ENCODE peak calls at places on chromosomes 7 and 10, in seven cellular contexts. D is A549, J is hepatocyte, C is kidney, X is brain microvascular endothelial cell, V is adrenal gland, W is K562. I is an unnamed sample.

GRCh38 chr10:129258570-129258969 is 208.5 kb upstream of the MGMT start:
- DNase-seq in C (no peak), W (no peak), V (no peak), D (no peak), J (no peak), X (no peak), I (no peak)

GRCh38 chr10:3711918-3712317 is 73.1 kb downstream of the KLF6 start:
- DNase-seq in J (no peak), W (no peak), X (no peak), D (no peak), C (no peak), V (no peak), I (no peak)

GRCh38 chr7:71538210-71538609 is 406.3 kb downstream of the GALNT17 start:
- DNase-seq in J (no peak), C (no peak), V (no peak), X (no peak), W (no peak), D (no peak), I (no peak)

GRCh38 chr10:60549686-60550085 is 160.0 kb upstream of the ANK3 start:
- DNase-seq in V (no peak), D (peak), X (no peak), C (no peak), J (peak), W (no peak), I (peak)

GRCh38 chr10:36475746-36476145 is 649.7 kb upstream of the ANKRD30A start:
- DNase-seq in X (no peak), J (no peak), V (no peak), W (no peak), C (no peak), D (no peak), I (no peak)

GRCh38 chr7:87543623-87544022 is 57.1 kb downstream of the ABCB1 start:
- DNase-seq in J (no peak), D (no peak), V (no peak), W (no peak), C (no peak), X (no peak), I (no peak)

GRCh38 chr10:108639010-108639409 is 1284.3 kb downstream of the XPNPEP1 start:
- DNase-seq in V (no peak), X (no peak), C (no peak), D (no peak), W (no peak), J (no peak), I (no peak)

GRCh38 chr7:131596785-131597184 is 40.4 kb upstream of the PODXL start:
- DNase-seq in W (no peak), J (no peak), D (no peak), X (no peak), C (no peak), V (no peak), I (no peak)

GRCh38 chr10:78404296-78404695 is 370.6 kb downstream of the RPS24 start:
- DNase-seq in C (no peak), X (no peak), W (no peak), V (no peak), J (no peak), D (no peak), I (no peak)

GRCh38 chr7:26065652-26066051 is 86.3 kb upstream of the NFE2L3 start:
- DNase-seq in V (no peak), D (no peak), J (no peak), C (no peak), X (no peak), W (no peak), I (no peak)

GRCh38 chr10:30456262-30456661 is 22.3 kb downstream of the MAP3K8 start:
- DNase-seq in C (no peak), V (peak), X (no peak), W (no peak), J (no peak), D (no peak), I (no peak)
- H3K27ac ChIP-seq in C (peak), V (no peak), X (no peak), W (no peak), J (no peak), D (no peak), I (no peak)

GRCh38 chr10:116120688-116121087 is 152.3 kb downstream of the GFRA1 start:
- DNase-seq in D (no peak), X (no peak), W (peak), J (no peak), V (no peak), C (no peak), I (no peak)
- TF ChIP-seq CTCF in D (no peak), X (peak), W (peak), J (peak), V (no peak), C (no peak), I (no peak)

DNA sequence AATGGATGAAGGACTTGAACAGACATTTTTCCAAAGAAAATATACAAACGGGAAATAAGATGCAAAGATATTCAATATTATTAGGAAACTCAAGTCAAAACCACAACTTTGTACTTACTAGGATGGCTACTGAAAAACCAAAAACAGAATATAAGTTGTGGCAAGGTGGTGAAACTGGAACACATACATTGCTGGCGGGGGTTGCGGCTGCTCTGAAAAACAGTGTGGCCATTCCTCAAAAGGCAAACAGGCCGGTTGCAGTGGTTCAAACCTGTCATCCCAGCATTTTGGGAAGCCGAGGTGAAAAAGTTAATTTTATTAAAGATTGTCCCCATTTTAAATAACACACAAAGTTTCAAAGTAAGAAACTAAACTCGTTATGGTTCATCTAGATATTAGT is 9.9 kb upstream of the ZNF713 start:
- DNase-seq in J (no peak), C (no peak), W (no peak), D (no peak), V (no peak), X (no peak), I (no peak)
- H3K27ac ChIP-seq in J (no peak), C (no peak), W (no peak), D (no peak), V (no peak), X (no peak), I (no peak)

GRCh38 chr7:45976485-45976856 is 55.4 kb upstream of the IGFBP3 start:
- DNase-seq in C (no peak), V (no peak), J (no peak), W (no peak), X (no peak), D (no peak), I (no peak)
- TF ChIP-seq CTCF in C (no peak), V (no peak), J (no peak), W (no peak), X (no peak), D (no peak), I (no peak)

GRCh38 chr7:30903146-30903545 is 8.5 kb upstream of the AQP1 start:
- DNase-seq in X (no peak), V (no peak), J (no peak), D (no peak), C (no peak), W (no peak), I (no peak)
- H3K27ac ChIP-seq in X (no peak), V (no peak), J (no peak), D (no peak), C (no peak), W (no peak), I (no peak)

DNA sequence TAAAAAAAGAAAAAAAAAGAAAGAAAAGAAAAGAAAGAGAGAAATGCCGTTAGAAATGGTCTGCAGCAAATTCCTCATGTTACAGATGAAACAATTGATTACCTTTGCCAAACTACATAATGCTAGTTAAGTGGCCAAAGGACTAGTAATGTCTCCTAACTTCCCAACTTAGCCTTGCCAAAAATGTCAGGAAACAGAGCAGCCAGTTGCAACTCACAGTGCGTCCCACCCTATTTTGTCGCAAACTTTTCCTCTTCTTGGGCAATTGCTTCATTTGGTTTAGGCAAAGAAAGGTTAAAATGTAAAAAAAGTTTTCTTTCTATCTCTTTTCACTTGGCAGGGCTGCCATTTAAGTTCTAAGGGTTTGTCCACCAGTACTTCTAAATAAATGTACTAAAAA is 53.1 kb downstream of the APBB1IP start:
- DNase-seq in W (no peak), V (no peak), D (no peak), J (no peak), X (no peak), C (no peak), I (no peak)
- TF ChIP-seq CTCF in W (no peak), V (no peak), D (no peak), J (no peak), X (no peak), C (no peak), I (no peak)

DNA sequence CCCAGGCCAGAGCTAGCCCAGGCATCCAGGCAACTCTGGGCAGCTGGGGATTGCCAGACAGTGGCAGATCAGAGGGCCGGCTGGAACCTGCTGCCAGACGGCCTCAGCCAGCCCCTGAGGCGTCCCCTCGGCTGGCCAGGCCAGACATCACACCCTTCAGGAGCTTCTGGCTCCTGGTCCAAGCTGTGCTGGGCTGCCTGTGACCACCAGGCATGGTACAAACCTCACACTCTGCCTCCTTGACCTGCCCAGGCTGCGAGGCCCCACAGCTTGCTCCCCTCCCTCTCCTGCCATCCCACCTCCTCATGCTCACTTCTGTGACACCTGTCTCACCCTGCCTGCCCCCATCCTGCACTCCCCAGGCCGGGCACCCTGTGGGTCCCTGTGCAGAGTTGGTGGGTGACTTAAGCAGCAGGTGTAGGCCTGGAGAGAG is 5.7 kb downstream of the DEPP1 start:
- DNase-seq in V (no peak), D (no peak), C (no peak), J (no peak), W (no peak), X (no peak), I (no peak)
- H3K27ac ChIP-seq in V (no peak), D (no peak), C (peak), J (no peak), W (no peak), X (no peak), I (no peak)